ENCODE peak calls at places on chromosomes 13 and 19, in six cellular contexts. One of them, this sample, is unnamed.

GRCh38 chr13:28531195-28531955 is 36.4 kb upstream of the FLT1 start:
- DNase-seq in heart left ventricle: peak
- DNase-seq in H54: no peak
- DNase-seq in tibial nerve: no peak
- DNase-seq in ovary: no peak
- DNase-seq in thyroid gland: peak
- DNase-seq in this sample: peak

GRCh38 chr13:74003374-74003773 is 130.8 kb downstream of the KLF12 start:
- DNase-seq in heart left ventricle: no peak
- DNase-seq in H54: no peak
- DNase-seq in tibial nerve: no peak
- DNase-seq in ovary: no peak
- DNase-seq in thyroid gland: no peak
- DNase-seq in this sample: peak

GRCh38 chr19:42402376-42403116 is 12.4 kb upstream of the CNFN start:
- DNase-seq in heart left ventricle: no peak
- DNase-seq in H54: no peak
- DNase-seq in tibial nerve: no peak
- DNase-seq in ovary: no peak
- DNase-seq in thyroid gland: no peak
- DNase-seq in this sample: no peak

GRCh38 chr13:114120486-114121430 is 11.7 kb downstream of the RASA3 start:
- DNase-seq in heart left ventricle: no peak
- DNase-seq in H54: no peak
- DNase-seq in tibial nerve: no peak
- DNase-seq in ovary: no peak
- DNase-seq in thyroid gland: no peak
- DNase-seq in this sample: no peak

GRCh38 chr19:13329766-13330165 is 176.5 kb downstream of the CACNA1A start:
- DNase-seq in heart left ventricle: no peak
- DNase-seq in H54: no peak
- DNase-seq in tibial nerve: no peak
- DNase-seq in ovary: no peak
- DNase-seq in thyroid gland: no peak
- DNase-seq in this sample: peak

GRCh38 chr19:41330946-41331678 is 21.1 kb downstream of the CCDC97 start:
- DNase-seq in heart left ventricle: no peak
- DNase-seq in H54: no peak
- DNase-seq in tibial nerve: no peak
- DNase-seq in ovary: peak
- DNase-seq in thyroid gland: no peak
- DNase-seq in this sample: no peak

GRCh38 chr13:78764665-78765064 is 105.7 kb upstream of the OBI1 start:
- DNase-seq in heart left ventricle: no peak
- DNase-seq in H54: no peak
- DNase-seq in tibial nerve: no peak
- DNase-seq in ovary: no peak
- DNase-seq in thyroid gland: no peak
- DNase-seq in this sample: no peak

GRCh38 chr19:46928951-46929350 is 68.2 kb downstream of the ARHGAP35 start:
- DNase-seq in heart left ventricle: no peak
- DNase-seq in H54: no peak
- DNase-seq in tibial nerve: no peak
- DNase-seq in ovary: no peak
- DNase-seq in thyroid gland: no peak
- DNase-seq in this sample: peak

GRCh38 chr19:49441210-49441959 is at the start of gene SLC17A7:
- DNase-seq in heart left ventricle: peak
- DNase-seq in H54: no peak
- DNase-seq in tibial nerve: peak
- DNase-seq in ovary: peak
- DNase-seq in thyroid gland: no peak
- DNase-seq in this sample: no peak

GRCh38 chr19:48342841-48343540 is 17.6 kb downstream of the EMP3 start:
- DNase-seq in heart left ventricle: no peak
- DNase-seq in H54: no peak
- DNase-seq in tibial nerve: no peak
- DNase-seq in ovary: no peak
- DNase-seq in thyroid gland: no peak
- DNase-seq in this sample: peak

GRCh38 chr13:24223341-24224231 is 63.1 kb downstream of the SPATA13 start:
- DNase-seq in heart left ventricle: no peak
- DNase-seq in H54: no peak
- DNase-seq in tibial nerve: no peak
- DNase-seq in ovary: no peak
- DNase-seq in thyroid gland: peak
- DNase-seq in this sample: no peak

GRCh38 chr13:46995874-46996273 is 99.0 kb upstream of the HTR2A start:
- DNase-seq in heart left ventricle: no peak
- DNase-seq in H54: no peak
- DNase-seq in tibial nerve: no peak
- DNase-seq in ovary: no peak
- DNase-seq in thyroid gland: no peak
- DNase-seq in this sample: no peak

GRCh38 chr19:15244808-15245207 is 12.6 kb upstream of the EPHX3 start:
- DNase-seq in heart left ventricle: no peak
- DNase-seq in H54: no peak
- DNase-seq in tibial nerve: no peak
- DNase-seq in ovary: no peak
- DNase-seq in thyroid gland: no peak
- DNase-seq in this sample: no peak
- TF ChIP-seq POLR2A in heart left ventricle: no peak
- TF ChIP-seq POLR2A in H54: no peak
- TF ChIP-seq POLR2A in tibial nerve: no peak
- TF ChIP-seq POLR2A in ovary: no peak
- TF ChIP-seq POLR2A in thyroid gland: no peak
- TF ChIP-seq POLR2A in this sample: no peak

GRCh38 chr19:53195265-53195879 is 2.2 kb upstream of the ZNF665 start:
- DNase-seq in heart left ventricle: peak
- DNase-seq in H54: peak
- DNase-seq in tibial nerve: peak
- DNase-seq in ovary: peak
- DNase-seq in thyroid gland: peak
- DNase-seq in this sample: peak

GRCh38 chr19:53193534-53194222 is 520 bp upstream of the ZNF665 start:
- DNase-seq in heart left ventricle: no peak
- DNase-seq in H54: no peak
- DNase-seq in tibial nerve: no peak
- DNase-seq in ovary: no peak
- DNase-seq in thyroid gland: no peak
- DNase-seq in this sample: no peak

GRCh38 chr19:53192771-53193533 is at the start of gene ZNF665:
- DNase-seq in heart left ventricle: peak
- DNase-seq in H54: peak
- DNase-seq in tibial nerve: peak
- DNase-seq in ovary: peak
- DNase-seq in thyroid gland: peak
- DNase-seq in this sample: peak

GRCh38 chr19:53196777-53197396 is 3.7 kb upstream of the ZNF665 start:
- DNase-seq in heart left ventricle: peak
- DNase-seq in H54: peak
- DNase-seq in tibial nerve: peak
- DNase-seq in ovary: peak
- DNase-seq in thyroid gland: peak
- DNase-seq in this sample: peak
- TF ChIP-seq POLR2A in heart left ventricle: no peak
- TF ChIP-seq POLR2A in H54: peak
- TF ChIP-seq POLR2A in tibial nerve: peak
- TF ChIP-seq POLR2A in ovary: peak
- TF ChIP-seq POLR2A in thyroid gland: peak
- TF ChIP-seq POLR2A in this sample: peak

DNA sequence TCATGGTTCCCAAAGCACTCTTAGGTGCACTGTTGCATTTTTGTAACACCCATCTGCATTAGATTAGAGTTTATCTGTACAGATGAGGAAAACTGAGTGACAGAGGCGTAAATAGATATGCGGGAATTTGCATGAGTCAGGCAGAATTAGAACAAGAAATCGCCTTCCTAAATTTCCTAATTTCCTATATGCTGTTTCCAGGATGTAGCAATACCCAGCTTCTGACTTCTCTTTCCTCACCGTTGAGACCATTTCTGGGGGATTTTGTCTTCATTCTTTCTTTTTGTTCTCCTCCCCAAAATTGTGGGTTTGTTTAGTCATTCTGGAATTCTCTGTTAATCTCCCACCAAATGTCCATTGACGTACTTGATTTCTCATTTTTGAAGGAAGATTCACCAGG is 10.6 kb upstream of the ZNF792 start:
- DNase-seq in heart left ventricle: no peak
- DNase-seq in H54: no peak
- DNase-seq in tibial nerve: no peak
- DNase-seq in ovary: no peak
- DNase-seq in thyroid gland: no peak
- DNase-seq in this sample: no peak
- TF ChIP-seq POLR2A in heart left ventricle: no peak
- TF ChIP-seq POLR2A in H54: no peak
- TF ChIP-seq POLR2A in tibial nerve: no peak
- TF ChIP-seq POLR2A in ovary: no peak
- TF ChIP-seq POLR2A in thyroid gland: no peak
- TF ChIP-seq POLR2A in this sample: no peak

DNA sequence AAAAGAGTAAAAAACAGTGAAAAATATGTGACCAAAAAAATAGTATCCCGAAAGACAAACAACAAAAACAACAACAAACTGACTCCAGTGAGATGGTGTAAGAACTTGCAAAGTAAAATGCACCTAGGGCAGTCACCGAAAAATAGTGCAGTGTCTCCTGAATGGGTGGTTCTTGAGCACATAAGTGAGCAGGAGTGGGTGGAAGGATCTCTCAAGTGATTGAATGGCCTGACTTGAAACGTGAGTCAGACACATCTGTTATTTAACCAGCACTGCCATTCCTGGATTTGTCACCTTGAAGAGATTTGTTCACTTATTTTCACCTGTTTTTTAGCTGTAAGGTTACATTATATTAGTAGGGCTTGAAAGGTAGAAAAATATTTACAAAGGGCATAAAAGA is 3.5 kb downstream of the ZNF738 start:
- DNase-seq in heart left ventricle: no peak
- DNase-seq in H54: no peak
- DNase-seq in tibial nerve: no peak
- DNase-seq in ovary: no peak
- DNase-seq in thyroid gland: peak
- DNase-seq in this sample: no peak
- TF ChIP-seq POLR2A in heart left ventricle: no peak
- TF ChIP-seq POLR2A in H54: no peak
- TF ChIP-seq POLR2A in tibial nerve: no peak
- TF ChIP-seq POLR2A in ovary: no peak
- TF ChIP-seq POLR2A in thyroid gland: no peak
- TF ChIP-seq POLR2A in this sample: no peak

GRCh38 chr13:50081106-50081898 is 66.1 kb downstream of the KCNRG start:
- DNase-seq in heart left ventricle: peak
- DNase-seq in H54: no peak
- DNase-seq in tibial nerve: peak
- DNase-seq in ovary: peak
- DNase-seq in thyroid gland: peak
- DNase-seq in this sample: no peak

GRCh38 chr13:50080856-50081105 is 65.5 kb downstream of the KCNRG start:
- DNase-seq in heart left ventricle: no peak
- DNase-seq in H54: no peak
- DNase-seq in tibial nerve: no peak
- DNase-seq in ovary: no peak
- DNase-seq in thyroid gland: no peak
- DNase-seq in this sample: peak

GRCh38 chr13:50082426-50083283 is 67.4 kb downstream of the KCNRG start:
- DNase-seq in heart left ventricle: peak
- DNase-seq in H54: peak
- DNase-seq in tibial nerve: peak
- DNase-seq in ovary: peak
- DNase-seq in thyroid gland: peak
- DNase-seq in this sample: peak

GRCh38 chr13:50080158-50080855 is 65.1 kb downstream of the KCNRG start:
- DNase-seq in heart left ventricle: no peak
- DNase-seq in H54: no peak
- DNase-seq in tibial nerve: peak
- DNase-seq in ovary: no peak
- DNase-seq in thyroid gland: peak
- DNase-seq in this sample: peak

GRCh38 chr13:50081899-50082425 is 66.7 kb downstream of the KCNRG start:
- DNase-seq in heart left ventricle: peak
- DNase-seq in H54: peak
- DNase-seq in tibial nerve: peak
- DNase-seq in ovary: peak
- DNase-seq in thyroid gland: peak
- DNase-seq in this sample: peak
- TF ChIP-seq POLR2A in heart left ventricle: no peak
- TF ChIP-seq POLR2A in H54: peak
- TF ChIP-seq POLR2A in tibial nerve: peak
- TF ChIP-seq POLR2A in ovary: no peak
- TF ChIP-seq POLR2A in thyroid gland: no peak
- TF ChIP-seq POLR2A in this sample: peak

DNA sequence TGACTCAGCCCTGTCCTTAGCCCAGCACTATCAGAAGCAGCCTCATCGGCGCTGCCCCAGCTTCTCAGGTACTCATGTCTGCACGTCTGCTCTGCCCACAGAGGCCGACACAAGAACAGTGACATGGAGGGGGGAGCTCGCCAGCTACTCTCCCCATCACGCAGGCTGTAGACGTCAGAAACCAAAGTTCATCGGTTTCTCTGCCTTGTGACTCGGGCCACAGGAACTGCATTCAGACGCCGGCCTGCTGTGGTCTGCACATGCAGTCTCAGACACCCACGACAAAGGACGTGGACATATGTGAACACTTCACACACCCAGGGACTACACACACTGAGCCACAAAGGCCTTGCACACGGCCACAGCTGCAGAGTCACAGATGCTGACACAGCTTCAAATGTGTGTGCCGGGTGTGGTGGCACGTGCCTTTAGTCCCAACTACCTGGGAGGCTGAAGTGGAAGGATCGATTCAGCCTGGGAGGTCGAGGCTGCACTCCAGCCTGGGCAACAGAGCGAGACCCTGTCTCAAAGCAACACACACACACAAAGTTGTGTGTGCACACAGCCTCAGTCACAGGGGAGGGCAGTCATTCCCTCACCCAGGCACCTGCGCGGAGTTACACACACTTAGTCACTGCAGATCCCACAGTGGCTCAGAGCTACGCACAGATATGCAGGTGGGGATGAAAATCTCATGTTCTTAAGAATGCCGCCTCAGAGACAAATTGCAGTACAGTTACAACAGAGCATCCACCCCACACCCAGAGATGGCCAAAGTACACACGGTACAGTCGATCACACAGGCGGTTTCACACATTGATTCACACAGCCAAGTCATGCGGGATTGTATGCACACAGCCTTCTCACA is 4.9 kb upstream of the ZFP36 start:
- DNase-seq in heart left ventricle: no peak
- DNase-seq in H54: no peak
- DNase-seq in tibial nerve: peak
- DNase-seq in ovary: peak
- DNase-seq in thyroid gland: peak
- DNase-seq in this sample: peak
- TF ChIP-seq POLR2A in heart left ventricle: no peak
- TF ChIP-seq POLR2A in H54: no peak
- TF ChIP-seq POLR2A in tibial nerve: peak
- TF ChIP-seq POLR2A in ovary: no peak
- TF ChIP-seq POLR2A in thyroid gland: no peak
- TF ChIP-seq POLR2A in this sample: no peak

This sample was measured in IMR-90.